ENCODE peak calls at places on chromosomes 12 and 14, in six cellular contexts. C is mesothelial cell of epicardium, L is GM06990, H is AG09319, R is ovary, U is body of pancreas. K is an unnamed sample.

GRCh38 chr12:69467400-69467799 is 2.8 kb upstream of the FRS2 start:
- DNase-seq in U (no peak), H (no peak), L (no peak), C (no peak), R (no peak), K (no peak)

GRCh38 chr12:104662908-104663307 is 206.2 kb downstream of the CHST11 start:
- DNase-seq in H (no peak), L (no peak), U (no peak), R (no peak), C (no peak), K (no peak)

GRCh38 chr12:120292661-120293531 is at the start of gene RNU4-1:
- DNase-seq in L (peak), C (peak), U (peak), H (peak), R (peak), K (peak)

GRCh38 chr12:130486891-130487416 is 149.3 kb downstream of the PIWIL1 start:
- DNase-seq in U (no peak), R (no peak), C (no peak), H (no peak), L (no peak), K (no peak)

GRCh38 chr12:69834566-69834965 is 9.5 kb downstream of the MYRFL start:
- DNase-seq in C (no peak), U (no peak), H (no peak), R (no peak), L (no peak), K (no peak)

GRCh38 chr14:61153436-61153835 is 127.7 kb downstream of the TMEM30B start:
- DNase-seq in R (no peak), U (no peak), H (no peak), C (no peak), L (no peak), K (peak)

GRCh38 chr12:75819512-75819911 is 212.1 kb downstream of the PHLDA1 start:
- DNase-seq in U (no peak), R (no peak), L (no peak), H (no peak), C (no peak), K (no peak)

GRCh38 chr12:15546102-15546701 is 223.9 kb downstream of the PTPRO start:
- DNase-seq in U (no peak), C (no peak), H (no peak), R (no peak), L (peak), K (no peak)

GRCh38 chr14:35898217-35898775 is 72.2 kb downstream of the BRMS1L start:
- DNase-seq in R (no peak), U (no peak), C (no peak), H (no peak), L (no peak), K (no peak)

GRCh38 chr14:92945959-92946846 is 23.3 kb downstream of the CHGA start:
- DNase-seq in L (no peak), U (peak), H (peak), R (no peak), C (no peak), K (peak)

GRCh38 chr14:31162910-31163649 is 44.5 kb downstream of the HECTD1 start:
- DNase-seq in R (no peak), U (no peak), C (no peak), H (no peak), L (no peak), K (no peak)

GRCh38 chr12:50947932-50948331 is 4.4 kb upstream of the HIGD1C start:
- DNase-seq in U (no peak), H (no peak), C (no peak), R (no peak), L (no peak), K (no peak)

GRCh38 chr14:104393898-104394605 is 185.5 kb upstream of the C14orf180 start:
- DNase-seq in R (peak), H (no peak), L (peak), U (peak), C (no peak), K (peak)

GRCh38 chr12:55829967-55830600 is 697 bp upstream of the DNAJC14 start:
- DNase-seq in R (peak), U (peak), C (peak), H (no peak), L (no peak), K (no peak)

GRCh38 chr12:105245291-105245690 is 9.3 kb upstream of the APPL2 start:
- DNase-seq in H (no peak), R (no peak), U (no peak), L (no peak), C (no peak), K (no peak)

GRCh38 chr14:104387385-104388010 is 192.1 kb upstream of the C14orf180 start:
- DNase-seq in C (peak), L (no peak), U (no peak), R (no peak), H (no peak), K (peak)

GRCh38 chr12:122421263-122421814 is 1.1 kb downstream of the CLIP1 start:
- DNase-seq in L (no peak), U (peak), C (peak), R (no peak), H (peak), K (no peak)

GRCh38 chr14:104817930-104818713 is 17.2 kb downstream of the ZBTB42 start:
- DNase-seq in R (peak), H (no peak), C (no peak), U (no peak), L (no peak), K (no peak)

GRCh38 chr14:99242816-99243795 is 28.9 kb downstream of the BCL11B start:
- DNase-seq in R (no peak), H (no peak), L (no peak), U (no peak), C (no peak), K (no peak)

GRCh38 chr12:18492372-18493025 is 231.2 kb downstream of the PIK3C2G start:
- DNase-seq in U (no peak), L (no peak), C (no peak), R (no peak), H (peak), K (no peak)

GRCh38 chr14:23056257-23056955 is 914 bp downstream of the CDH24 start:
- DNase-seq in U (peak), L (peak), H (no peak), R (peak), C (peak), K (no peak)

GRCh38 chr12:51760231-51760630 is 88.3 kb downstream of the FIGNL2 start:
- DNase-seq in R (no peak), U (no peak), L (no peak), C (no peak), H (no peak), K (no peak)

GRCh38 chr12:128091931-128092330 is 175.0 kb upstream of the TMEM132C start:
- DNase-seq in C (no peak), L (no peak), H (no peak), U (no peak), R (no peak), K (peak)

GRCh38 chr12:115424003-115424402 is 740.0 kb upstream of the TBX3 start:
- DNase-seq in C (no peak), L (no peak), H (no peak), U (no peak), R (no peak), K (no peak)

GRCh38 chr14:79451601-79452000 is 759.7 kb downstream of the DIO2 start:
- DNase-seq in H (no peak), U (no peak), R (no peak), L (no peak), C (no peak), K (no peak)

GRCh38 chr14:35124127-35124526 is 1.8 kb downstream of the PRORP start:
- DNase-seq in C (no peak), L (no peak), R (no peak), H (no peak), U (no peak), K (no peak)

GRCh38 chr14:100902792-100903191 is 730 bp downstream of the RTL1 start:
- DNase-seq in H (no peak), R (no peak), C (no peak), L (no peak), U (no peak), K (no peak)

GRCh38 chr14:100901391-100902183 is 1.9 kb downstream of the RTL1 start:
- DNase-seq in L (no peak), R (no peak), U (peak), H (no peak), C (no peak), K (no peak)

GRCh38 chr14:100900837-100901390 is 2.6 kb downstream of the RTL1 start:
- DNase-seq in R (no peak), L (no peak), H (no peak), C (peak), U (peak), K (peak)

GRCh38 chr14:100903672-100904185 is at the start of gene RTL1:
- DNase-seq in U (no peak), L (no peak), H (no peak), C (no peak), R (no peak), K (no peak)

DNA sequence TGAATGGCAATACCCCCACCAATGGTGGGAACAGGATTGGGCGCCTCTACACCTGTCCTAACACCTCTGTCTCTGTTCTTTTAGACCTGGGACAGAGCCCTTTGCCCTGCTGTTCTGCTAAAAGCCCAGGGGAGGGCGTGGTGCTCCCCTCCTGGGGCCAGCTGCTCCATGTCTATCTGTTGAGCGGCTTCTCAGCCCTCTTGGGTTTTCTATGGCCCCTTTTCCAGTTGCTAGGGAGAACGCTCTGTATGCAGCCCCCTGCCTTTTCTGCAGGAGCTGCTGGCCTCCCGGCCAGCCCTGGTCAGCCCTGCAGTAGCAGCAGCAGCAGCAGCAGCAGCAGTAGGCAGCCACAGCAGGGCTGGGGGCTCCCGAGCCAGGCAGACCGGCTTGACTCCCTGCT is 1.2 kb downstream of the RTL1 start:
- DNase-seq in C (no peak), H (no peak), U (no peak), L (no peak), R (no peak), K (no peak)
- TF ChIP-seq CTCF in C (no peak), H (no peak), U (no peak), L (no peak), R (no peak), K (peak)

GRCh38 chr12:95323204-95323603 is 105.6 kb downstream of the VEZT start:
- DNase-seq in C (no peak), R (no peak), H (no peak), U (no peak), L (no peak), K (no peak)

GRCh38 chr12:95321516-95322246 is 104.1 kb downstream of the VEZT start:
- DNase-seq in L (no peak), U (no peak), C (no peak), R (no peak), H (no peak), K (no peak)

GRCh38 chr12:95325501-95325900 is 107.9 kb downstream of the VEZT start:
- DNase-seq in U (no peak), H (no peak), C (no peak), L (no peak), R (no peak), K (no peak)

GRCh38 chr12:95319694-95320331 is 102.2 kb downstream of the VEZT start:
- DNase-seq in L (no peak), R (no peak), H (no peak), U (no peak), C (no peak), K (no peak)

GRCh38 chr12:95322335-95322734 is 104.7 kb downstream of the VEZT start:
- DNase-seq in R (no peak), L (no peak), C (no peak), H (no peak), U (no peak), K (no peak)
- TF ChIP-seq CTCF in R (no peak), L (no peak), C (no peak), H (no peak), U (no peak), K (no peak)

DNA sequence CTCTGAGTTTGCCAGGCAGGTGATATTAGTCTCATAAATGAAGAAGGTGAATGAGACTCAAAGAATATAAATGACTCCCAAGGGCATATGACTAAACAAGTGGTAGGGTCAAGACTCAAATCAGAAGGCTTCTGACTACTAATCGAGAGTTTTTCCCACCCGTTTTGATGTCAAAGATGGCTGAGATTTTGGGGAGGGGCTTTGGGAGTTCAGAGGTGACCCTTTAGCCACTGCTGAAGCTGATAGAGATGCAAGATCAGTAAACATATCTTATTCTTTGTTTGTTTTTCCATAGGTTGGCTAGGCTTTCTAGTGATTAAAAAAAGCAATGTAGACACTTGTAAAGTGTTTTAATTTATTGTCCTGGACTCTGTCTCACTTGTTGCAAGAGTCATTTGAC is 239.6 kb upstream of the PLEKHG7 start:
- DNase-seq in R (no peak), U (no peak), C (no peak), L (no peak), H (no peak), K (no peak)
- TF ChIP-seq CTCF in R (no peak), U (no peak), C (no peak), L (no peak), H (no peak), K (no peak)

GRCh38 chr14:77139540-77140342 is 1.9 kb downstream of the ZDHHC22 start:
- DNase-seq in U (peak), H (no peak), R (no peak), L (peak), C (no peak), K (no peak)
- TF ChIP-seq CTCF in U (peak), H (peak), R (no peak), L (peak), C (peak), K (peak)

GRCh38 chr14:90374813-90375212 is 22.0 kb upstream of the CALM1 start:
- DNase-seq in C (no peak), H (no peak), U (no peak), R (no peak), L (no peak), K (no peak)

GRCh38 chr14:90373887-90374286 is 22.9 kb upstream of the CALM1 start:
- DNase-seq in H (no peak), R (no peak), U (no peak), C (no peak), L (no peak), K (no peak)

GRCh38 chr14:90368946-90369721 is 27.7 kb upstream of the CALM1 start:
- DNase-seq in H (no peak), U (no peak), R (no peak), C (no peak), L (no peak), K (no peak)
- TF ChIP-seq CTCF in H (no peak), U (peak), R (no peak), C (no peak), L (no peak), K (peak)

DNA sequence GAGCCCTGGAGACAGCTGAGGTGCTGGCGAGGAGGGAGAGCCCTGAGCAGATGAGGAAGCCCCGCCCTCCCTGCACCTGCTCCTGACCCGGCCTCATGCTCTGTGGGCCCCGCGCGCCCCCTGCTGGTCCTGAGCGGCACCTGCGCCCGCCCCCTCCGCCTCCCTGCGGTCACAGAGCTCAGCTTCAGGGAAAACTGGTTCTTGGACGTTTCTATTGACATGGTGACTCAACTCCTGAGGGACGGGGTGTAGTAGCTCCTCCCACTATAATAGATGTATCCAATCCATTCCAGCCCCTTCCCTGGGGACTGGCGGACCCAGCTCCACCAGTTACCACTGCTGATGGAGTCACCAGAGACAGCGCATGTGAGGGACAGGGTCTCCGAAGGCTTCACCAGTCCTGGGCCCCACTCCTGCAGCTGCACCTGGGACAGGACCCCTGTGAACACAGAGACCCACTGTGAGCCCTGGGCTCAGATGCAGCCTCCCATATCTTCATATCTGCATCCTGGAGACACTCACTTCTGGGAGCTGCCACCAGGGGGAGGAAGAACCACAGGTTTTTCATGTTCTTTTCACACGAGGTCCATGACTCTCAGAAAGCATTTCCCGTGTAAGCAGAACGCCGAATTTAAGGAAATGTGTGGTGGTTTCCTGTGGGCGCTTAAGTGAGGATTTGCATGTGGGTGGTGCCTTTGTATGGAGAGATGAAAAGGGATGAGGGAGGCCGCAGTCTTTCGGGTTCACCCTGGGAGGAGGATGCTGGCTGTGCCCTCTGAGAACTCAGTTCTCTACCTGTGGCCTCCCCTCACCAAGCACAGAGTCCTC is 1346.5 kb downstream of the TMEM121 start:
- DNase-seq in C (no peak), R (peak), L (peak), U (peak), H (no peak), K (peak)
- TF ChIP-seq CTCF in C (peak), R (no peak), L (peak), U (peak), H (no peak), K (no peak)

DNA sequence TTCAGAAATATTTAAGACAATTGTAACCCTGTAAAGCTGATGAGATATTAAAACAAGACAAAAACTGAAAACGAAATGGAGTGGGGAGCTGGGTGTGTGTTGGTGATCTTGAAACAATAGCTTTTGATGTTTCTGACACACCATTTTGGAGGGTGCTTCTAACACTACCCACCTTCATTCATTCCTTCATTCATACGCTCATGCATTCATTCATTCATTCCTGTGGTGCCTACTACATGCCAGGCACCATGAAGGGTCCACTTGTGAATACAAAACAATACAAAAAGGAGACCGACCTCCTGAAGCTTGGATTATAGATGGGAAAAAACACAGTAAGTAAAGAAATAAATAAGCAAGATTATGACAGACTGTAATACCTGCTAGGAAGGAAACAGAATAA is 60.5 kb downstream of the FOXN3 start:
- DNase-seq in R (no peak), L (no peak), U (no peak), C (no peak), H (no peak), K (no peak)
- TF ChIP-seq CTCF in R (no peak), L (no peak), U (no peak), C (no peak), H (no peak), K (no peak)

K was measured in osteocyte.